ENCODE peak calls at places on chromosomes 2 and 18, in ten cellular contexts. I, V, J, M, G, Y, W, H, D and B are unnamed samples.

GRCh38 chr2:105796131-105796638 is 51.5 kb downstream of the NCK2 start:
- DNase-seq in Y (no peak), W (no peak), M (no peak), V (no peak), I (no peak), H (peak; percentile 47), G (no peak), J (no peak), D (no peak), B (no peak)

GRCh38 chr2:193965263-193965662 is 1691.8 kb upstream of the SLC39A10 start:
- DNase-seq in Y (no peak), V (no peak), W (no peak), J (no peak), D (no peak), H (no peak), G (no peak), M (no peak), I (no peak), B (no peak)

GRCh38 chr2:147716906-147717305 is 127.9 kb upstream of the ACVR2A start:
- DNase-seq in H (no peak), M (peak; percentile 17), W (no peak), J (no peak), V (no peak), D (no peak), I (no peak), G (no peak), Y (no peak), B (no peak)

GRCh38 chr2:220175967-220176366 is 548.5 kb downstream of the SLC4A3 start:
- DNase-seq in D (no peak), W (no peak), Y (peak; percentile 23), J (no peak), V (no peak), H (no peak), G (peak; percentile 36), M (peak; percentile 51), I (no peak), B (no peak)

GRCh38 chr2:11701831-11702301 is 31.9 kb upstream of the NTSR2 start:
- DNase-seq in G (peak; percentile 66), W (no peak), H (no peak), D (no peak), Y (no peak), M (no peak), J (no peak), I (no peak), V (no peak), B (peak; percentile 68)

GRCh38 chr2:1484131-1484884 is 71.0 kb downstream of the TPO start:
- DNase-seq in W (no peak), I (no peak), J (no peak), M (no peak), V (peak; percentile 51), D (no peak), H (no peak), Y (no peak), G (no peak), B (no peak)

GRCh38 chr18:995641-996040 is 91.0 kb downstream of the ADCYAP1 start:
- DNase-seq in W (no peak), H (no peak), Y (peak; percentile 38), J (no peak), D (peak; percentile 87), G (peak; percentile 7), I (no peak), V (no peak), M (peak; percentile 79), B (peak; percentile 78)

GRCh38 chr2:70887550-70888229 is 48.0 kb upstream of the ATP6V1B1 start:
- DNase-seq in G (no peak), J (no peak), W (no peak), V (peak; percentile 64), I (no peak), D (no peak), M (no peak), Y (no peak), H (peak; percentile 89), B (peak; percentile 61)

GRCh38 chr18:62374410-62374965 is 49.4 kb downstream of the TNFRSF11A start:
- DNase-seq in D (no peak), Y (no peak), M (peak; percentile 19), W (no peak), I (no peak), V (no peak), J (no peak), H (peak; percentile 60), G (no peak), B (no peak)

GRCh38 chr2:43179947-43180346 is 46.5 kb downstream of the ZFP36L2 start:
- DNase-seq in I (no peak), G (no peak), D (no peak), W (no peak), M (no peak), V (no peak), J (no peak), H (no peak), Y (no peak), B (no peak)

GRCh38 chr18:2627821-2628276 is 27.7 kb upstream of the SMCHD1 start:
- DNase-seq in I (no peak), Y (peak; percentile 79), D (no peak), H (no peak), J (no peak), W (no peak), G (peak; percentile 41), M (peak; percentile 53), V (no peak), B (no peak)

GRCh38 chr2:20213651-20214565 is 11.0 kb downstream of the SDC1 start:
- DNase-seq in V (peak; percentile 66), J (no peak), W (peak; percentile 85), G (no peak), D (no peak), Y (peak; percentile 70), I (no peak), H (no peak), M (no peak), B (no peak)

GRCh38 chr2:69381337-69381737 is 5.7 kb downstream of the GFPT1 start:
- DNase-seq in G (peak; percentile 60), Y (no peak), H (no peak), J (no peak), I (no peak), M (peak; percentile 65), V (no peak), D (no peak), W (no peak), B (peak; percentile 33)

GRCh38 chr2:74536166-74536950 is 6.6 kb downstream of the HTRA2 start:
- DNase-seq in J (no peak), W (no peak), G (no peak), M (no peak), I (no peak), D (no peak), Y (no peak), V (peak; percentile 48), H (no peak), B (no peak)

GRCh38 chr2:28663359-28663758 is 88.3 kb upstream of the PPP1CB start:
- DNase-seq in M (peak; percentile 72), G (peak; percentile 79), H (no peak), V (no peak), W (no peak), Y (no peak), I (no peak), J (no peak), D (peak; percentile 76), B (peak; percentile 41)

GRCh38 chr2:184371641-184372040 is 226.7 kb upstream of the ZNF804A start:
- DNase-seq in J (no peak), G (no peak), D (no peak), I (no peak), H (no peak), Y (no peak), V (no peak), W (no peak), M (no peak), B (no peak)
- H3K4me3 ChIP-seq in J (no peak overlapping the region), G (no peak overlapping the region), D (no peak overlapping the region), I (no peak overlapping the region), H (no peak overlapping the region), Y (no peak overlapping the region), V (no peak overlapping the region), W (no peak overlapping the region), M (no peak overlapping the region), B (no peak overlapping the region)

GRCh38 chr2:238476258-238476657 is 49.5 kb downstream of the ASB1 start:
- DNase-seq in H (no peak), Y (no peak), V (no peak), J (no peak), D (no peak), W (no peak), M (no peak), I (no peak), G (no peak), B (no peak)
- H3K9me3 ChIP-seq in H (no peaks in the 10 kb centered on the region), Y (peaks cover 5% of the 10 kb centered on the region), V (peaks cover 7% of the 10 kb centered on the region), J (peaks cover 24% of the 10 kb centered on the region), D (no peaks in the 10 kb centered on the region), W (no peaks in the 10 kb centered on the region), M (peaks cover 6% of the 10 kb centered on the region), I (no peaks in the 10 kb centered on the region), G (peaks cover 11% of the 10 kb centered on the region), B (peaks cover 21% of the 10 kb centered on the region)

GRCh38 chr2:222738759-222739292 is 67.4 kb downstream of the MOGAT1 start:
- DNase-seq in H (no peak), W (no peak), D (no peak), M (no peak), G (no peak), V (no peak), I (no peak), J (no peak), Y (no peak), B (peak; percentile 34)
- H3K4me3 ChIP-seq in H (no peak overlapping the region), W (no peak overlapping the region), D (no peak overlapping the region), M (no peak overlapping the region), G (no peak overlapping the region), V (no peak overlapping the region), I (no peak overlapping the region), J (no peak overlapping the region), Y (no peak overlapping the region), B (no peak overlapping the region)

DNA sequence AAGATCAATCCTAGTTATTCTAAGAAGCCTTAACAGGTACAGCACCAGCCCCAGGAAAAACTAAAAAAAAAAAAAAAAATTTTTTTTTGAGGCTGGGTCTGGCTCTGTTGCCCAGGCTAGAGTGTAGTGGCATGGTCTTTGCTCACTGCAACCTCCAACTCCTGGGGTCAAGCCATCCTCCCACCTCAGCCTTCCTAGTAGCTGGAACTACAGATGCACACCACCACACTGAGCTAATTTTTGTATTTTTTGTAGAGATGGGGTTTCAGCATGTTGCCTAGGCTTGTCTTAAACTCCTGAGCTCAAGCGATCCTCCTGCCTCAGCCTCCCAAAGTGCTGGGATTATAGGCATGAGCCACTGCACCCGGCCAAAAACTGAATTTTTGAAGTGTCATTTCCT is 10.3 kb upstream of the ALPK2 start:
- DNase-seq in W (no peak), J (no peak), D (no peak), G (no peak), H (peak; percentile 59), Y (no peak), I (no peak), M (no peak), V (no peak), B (no peak)
- H3K9me3 ChIP-seq in W (no peaks in the 10 kb centered on the region), J (no peaks in the 10 kb centered on the region), D (no peaks in the 10 kb centered on the region), G (no peaks in the 10 kb centered on the region), H (no peaks in the 10 kb centered on the region), Y (peaks cover 6% of the 10 kb centered on the region), I (no peaks in the 10 kb centered on the region), M (no peaks in the 10 kb centered on the region), V (no peaks in the 10 kb centered on the region), B (no peaks in the 10 kb centered on the region)